ENCODE peak calls at places on chromosomes 1 and 21, in eight cellular contexts. L, H, P, B, G, Q, Z and V are unnamed samples.

GRCh38 chr1:210001751-210002150 is 63.7 kb downstream of the SYT14 start:
- DNase-seq in L (no peak), H (no peak), P (no peak), B (no peak), G (no peak), Q (no peak), Z (no peak), V (no peak)

GRCh38 chr1:119079881-119080280 is 60.6 kb downstream of the WARS2 start:
- DNase-seq in L (no peak), H (no peak), P (no peak), B (no peak), G (no peak), Q (no peak), Z (no peak), V (no peak)

GRCh38 chr1:9042272-9042671 is 16.0 kb upstream of the SLC2A7 start:
- DNase-seq in L (no peak), H (no peak), P (no peak), B (no peak), G (no peak), Q (no peak), Z (no peak), V (no peak)

GRCh38 chr1:209302777-209303642 is 280.5 kb upstream of the CAMK1G start:
- DNase-seq in L (no peak), H (no peak), P (no peak), B (no peak), G (no peak), Q (no peak), Z (no peak), V (no peak)

GRCh38 chr1:36879613-36880012 is 154.7 kb downstream of the GRIK3 start:
- DNase-seq in L (peak; percentile 6), H (no peak), P (no peak), B (peak; percentile 91), G (no peak), Q (no peak), Z (no peak), V (no peak)

GRCh38 chr1:112956503-112957132 is 622 bp upstream of the SLC16A1 start:
- DNase-seq in L (peak; percentile 39), H (no peak), P (peak; percentile 25), B (peak; percentile 92), G (no peak), Q (peak; percentile 69), Z (no peak), V (no peak)

GRCh38 chr1:54107131-54107530 is 45.7 kb downstream of the CDCP2 start:
- DNase-seq in L (no peak), H (no peak), P (no peak), B (no peak), G (peak; percentile 38), Q (no peak), Z (no peak), V (no peak)

GRCh38 chr1:172449585-172450523 is 6.0 kb upstream of the PIGC start:
- DNase-seq in L (no peak), H (peak; percentile 39), P (peak; percentile 85), B (no peak), G (peak; percentile 51), Q (peak; percentile 79), Z (peak; percentile 54), V (peak; percentile 52)

GRCh38 chr21:43767980-43768867 is 7.9 kb downstream of the CSTB start:
- DNase-seq in L (peak; percentile 59), H (peak; percentile 39), P (no peak), B (no peak), G (peak; percentile 75), Q (peak; percentile 84), Z (no peak), V (peak; percentile 81)

GRCh38 chr21:34782666-34783365 is 114.0 kb downstream of the CLIC6 start:
- DNase-seq in L (no peak), H (no peak), P (no peak), B (peak; percentile 12), G (no peak), Q (no peak), Z (no peak), V (no peak)

GRCh38 chr1:227753999-227754764 is 18.9 kb downstream of the SNAP47 start:
- DNase-seq in L (no peak), H (no peak), P (no peak), B (no peak), G (peak; percentile 64), Q (no peak), Z (peak; percentile 77), V (no peak)

GRCh38 chr1:27428316-27429028 is 36.0 kb downstream of the GPR3 start:
- DNase-seq in L (no peak), H (no peak), P (no peak), B (no peak), G (no peak), Q (no peak), Z (peak; percentile 70), V (no peak)

GRCh38 chr1:154193821-154194220 is 1.9 kb upstream of the TPM3 start:
- DNase-seq in L (peak; percentile 46), H (no peak), P (peak; percentile 52), B (no peak), G (no peak), Q (peak; percentile 49), Z (no peak), V (no peak)

GRCh38 chr1:201016211-201016651 is 7.3 kb downstream of the KIF21B start:
- DNase-seq in L (no peak), H (no peak), P (no peak), B (no peak), G (peak; percentile 34), Q (no peak), Z (no peak), V (peak; percentile 47)

GRCh38 chr21:28516996-28517592 is 475.6 kb downstream of the LTN1 start:
- DNase-seq in L (peak; percentile 39), H (no peak), P (peak; percentile 60), B (no peak), G (no peak), Q (peak; percentile 82), Z (peak; percentile 77), V (peak; percentile 47)

GRCh38 chr1:221723018-221723917 is 18.6 kb downstream of the DUSP10 start:
- DNase-seq in L (no peak), H (no peak), P (no peak), B (peak; percentile 53), G (peak; percentile 82), Q (no peak), Z (no peak), V (no peak)

GRCh38 chr1:180241716-180242544 is 11.9 kb downstream of the LHX4 start:
- DNase-seq in L (no peak), H (no peak), P (no peak), B (no peak), G (peak; percentile 31), Q (no peak), Z (no peak), V (no peak)

GRCh38 chr1:117051224-117052064 is 8.7 kb upstream of the TTF2 start:
- DNase-seq in L (peak; percentile 55), H (no peak), P (no peak), B (no peak), G (no peak), Q (peak; percentile 69), Z (no peak), V (no peak)

GRCh38 chr1:154213274-154213673 is 7.1 kb upstream of the CFAP141 start:
- DNase-seq in L (no peak), H (no peak), P (no peak), B (no peak), G (peak; percentile 86), Q (no peak), Z (no peak), V (peak; percentile 64)

GRCh38 chr1:63731117-63732043 is 42.4 kb upstream of the ROR1 start:
- DNase-seq in L (peak; percentile 73), H (peak; percentile 81), P (no peak), B (no peak), G (peak; percentile 96), Q (peak; percentile 53), Z (no peak), V (peak; percentile 47)

GRCh38 chr21:46604329-46604974 is 430 bp downstream of the S100B start:
- DNase-seq in L (no peak), H (no peak), P (no peak), B (no peak), G (no peak), Q (no peak), Z (no peak), V (no peak)

GRCh38 chr1:214074477-214074876 is 86.7 kb downstream of the PROX1 start:
- DNase-seq in L (no peak), H (no peak), P (no peak), B (no peak), G (no peak), Q (no peak), Z (no peak), V (no peak)

GRCh38 chr1:966135-966602 is at the start of gene PLEKHN1:
- DNase-seq in L (no peak), H (no peak), P (peak; percentile 30), B (no peak), G (peak; percentile 45), Q (no peak), Z (peak; percentile 25), V (peak; percentile 80)

GRCh38 chr1:967466-968343 is 1.4 kb downstream of the PLEKHN1 start:
- DNase-seq in L (no peak), H (no peak), P (no peak), B (no peak), G (no peak), Q (no peak), Z (peak; percentile 31), V (no peak)

GRCh38 chr1:964691-965525 is 1.4 kb upstream of the PLEKHN1 start:
- DNase-seq in L (no peak), H (no peak), P (no peak), B (no peak), G (no peak), Q (no peak), Z (no peak), V (no peak)

GRCh38 chr1:965526-966134 is 652 bp upstream of the PLEKHN1 start:
- DNase-seq in L (no peak), H (no peak), P (no peak), B (no peak), G (no peak), Q (no peak), Z (peak; percentile 23), V (no peak)

GRCh38 chr1:966603-967295 is 467 bp downstream of the PLEKHN1 start:
- DNase-seq in L (peak; percentile 55), H (no peak), P (peak; percentile 31), B (no peak), G (peak; percentile 50), Q (peak; percentile 92), Z (peak; percentile 76), V (peak; percentile 86)
- TF ChIP-seq POLR2A in L (no peak), H (peak; percentile 81), P (no peak), B (no peak), G (peak; percentile 74), Q (no peak), Z (no peak), V (no peak)

GRCh38 chr1:198934901-198935301 is 296.1 kb downstream of the PTPRC start:
- DNase-seq in L (no peak), H (no peak), P (no peak), B (no peak), G (peak; percentile 51), Q (peak; percentile 58), Z (no peak), V (no peak)
- TF ChIP-seq POLR2A in L (no peak), H (no peak), P (no peak), B (no peak), G (no peak), Q (no peak), Z (no peak), V (no peak)

GRCh38 chr1:15703562-15703961 is 19.4 kb downstream of the PLEKHM2 start:
- DNase-seq in L (peak; percentile 86), H (no peak), P (no peak), B (peak; percentile 94), G (peak; percentile 91), Q (peak; percentile 66), Z (peak; percentile 88), V (peak; percentile 80)
- TF ChIP-seq POLR2A in L (no peak), H (no peak), P (no peak), B (peak; percentile 41), G (peak; percentile 38), Q (no peak), Z (no peak), V (no peak)

GRCh38 chr1:204465469-204466415 is 28.9 kb downstream of the PIK3C2B start:
- DNase-seq in L (no peak), H (no peak), P (no peak), B (no peak), G (no peak), Q (no peak), Z (no peak), V (no peak)
- TF ChIP-seq POLR2A in L (no peak), H (no peak), P (no peak), B (no peak), G (no peak), Q (no peak), Z (no peak), V (no peak)